ENCODE peak calls at places on chromosomes 16 and 17, in eight cellular contexts. O, F, Z, R, E, A, S and D are unnamed samples.
A peak's percentile ranks its signal among the peaks of the same experiment; 100 is the strongest.

GRCh38 chr17:18960241-18960665 is 8.3 kb downstream of the SLC5A10 start:
- DNase-seq in S (no peak), Z (no peak), A (no peak), E (no peak), F (no peak), O (no peak), R (no peak), D (no peak)

GRCh38 chr16:48300391-48300856 is 53.1 kb upstream of the ABCC11 start:
- DNase-seq in Z (no peak), R (peak; percentile 49), S (no peak), E (no peak), A (no peak), F (peak; percentile 12), O (no peak), D (peak; percentile 60)

GRCh38 chr16:58413359-58413758 is 21.1 kb downstream of the GINS3 start:
- DNase-seq in R (no peak), S (no peak), O (no peak), A (no peak), F (no peak), E (no peak), Z (no peak), D (no peak)

GRCh38 chr17:54944796-54945195 is 23.7 kb downstream of the COX11 start:
- DNase-seq in O (no peak), S (no peak), A (no peak), E (no peak), F (no peak), R (no peak), Z (no peak), D (no peak)

GRCh38 chr17:21375757-21376584 is at the start of gene KCNJ12:
- DNase-seq in F (peak; percentile 43), S (no peak), E (no peak), A (no peak), R (no peak), Z (no peak), O (no peak), D (no peak)

GRCh38 chr17:43405861-43406260 is 7.1 kb downstream of the ARL4D start:
- DNase-seq in E (no peak), S (no peak), O (no peak), R (no peak), A (no peak), F (no peak), Z (no peak), D (no peak)

GRCh38 chr17:67442787-67443624 is 65.9 kb downstream of the PITPNC1 start:
- DNase-seq in O (no peak), R (no peak), F (no peak), S (no peak), A (peak; percentile 33), E (no peak), Z (no peak), D (no peak)

GRCh38 chr16:75965504-75966374 is 239.4 kb upstream of the CPHXL start:
- DNase-seq in E (no peak), O (no peak), Z (no peak), R (no peak), S (no peak), A (no peak), F (peak; percentile 6), D (no peak)

GRCh38 chr16:80599466-80599865 is 58.7 kb downstream of the DYNLRB2 start:
- DNase-seq in R (no peak), Z (no peak), F (no peak), O (no peak), E (no peak), A (no peak), S (no peak), D (peak; percentile 8)

GRCh38 chr17:50905460-50905803 is 39.3 kb upstream of the TOB1 start:
- DNase-seq in F (no peak), R (no peak), Z (no peak), A (peak; percentile 84), E (no peak), S (no peak), O (no peak), D (no peak)

GRCh38 chr16:50259334-50260205 is 6.8 kb upstream of the ADCY7 start:
- DNase-seq in S (peak; percentile 38), A (peak; percentile 63), F (no peak), Z (peak; percentile 82), O (no peak), E (peak; percentile 72), R (peak; percentile 48), D (no peak)

GRCh38 chr17:3845361-3845753 is 689 bp downstream of the NCBP3 start:
- DNase-seq in E (no peak), A (no peak), Z (no peak), O (no peak), S (no peak), F (no peak), R (no peak), D (no peak)

GRCh38 chr17:6853764-6854442 is 22.4 kb upstream of the TEKT1 start:
- DNase-seq in F (peak; percentile 73), E (no peak), A (no peak), R (no peak), Z (no peak), O (no peak), S (no peak), D (no peak)

GRCh38 chr17:80652751-80653330 is 108.2 kb downstream of the RPTOR start:
- DNase-seq in E (no peak), A (no peak), F (no peak), Z (no peak), O (no peak), S (no peak), R (no peak), D (no peak)

GRCh38 chr17:80656590-80656989 is 112.0 kb downstream of the RPTOR start:
- DNase-seq in R (no peak), F (no peak), S (no peak), Z (no peak), A (no peak), O (no peak), E (no peak), D (no peak)

GRCh38 chr17:80655588-80655987 is 111.0 kb downstream of the RPTOR start:
- DNase-seq in O (no peak), E (no peak), A (no peak), F (no peak), Z (no peak), S (no peak), R (no peak), D (no peak)

GRCh38 chr17:80650751-80651173 is 106.1 kb downstream of the RPTOR start:
- DNase-seq in O (no peak), Z (no peak), A (peak; percentile 84), S (no peak), E (no peak), R (no peak), F (no peak), D (no peak)

DNA sequence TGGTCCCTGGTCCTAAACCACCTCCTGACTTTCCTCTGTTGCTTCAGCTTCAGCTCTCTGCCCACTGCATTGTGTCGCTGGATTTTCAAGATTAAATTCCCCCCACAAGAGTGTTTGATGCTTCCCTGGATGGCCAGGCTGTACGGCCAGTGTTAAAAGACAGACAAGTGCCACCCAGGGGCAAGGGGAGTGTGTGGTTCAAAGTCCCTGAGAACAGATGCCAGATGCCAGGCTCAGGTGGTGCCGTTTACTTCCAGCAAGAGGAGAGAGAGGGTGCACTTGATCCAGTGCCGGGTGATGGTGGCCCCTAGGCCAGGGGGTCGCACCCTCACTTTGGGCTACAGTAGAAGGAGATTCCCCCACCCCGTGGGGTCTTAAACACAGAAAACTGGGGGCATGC is 109.2 kb downstream of the RPTOR start:
- DNase-seq in F (no peak), R (no peak), Z (no peak), A (no peak), S (no peak), E (no peak), O (no peak), D (no peak)
- H3K9me3 ChIP-seq in F (peaks cover 37% of the 10 kb centered on the region), R (no peaks in the 10 kb centered on the region), Z (no peaks in the 10 kb centered on the region), A (peaks cover 5% of the 10 kb centered on the region), S (peaks cover 4% of the 10 kb centered on the region), E (peaks cover 22% of the 10 kb centered on the region), O (no peaks in the 10 kb centered on the region), D (peaks cover 19% of the 10 kb centered on the region)

GRCh38 chr17:62643496-62643895 is 16.0 kb downstream of the MRC2 start:
- DNase-seq in S (no peak), Z (no peak), O (no peak), A (no peak), F (no peak), R (no peak), E (no peak), D (no peak)

GRCh38 chr17:62631936-62632924 is 4.8 kb downstream of the MRC2 start:
- DNase-seq in Z (no peak), E (no peak), R (no peak), A (no peak), S (no peak), O (no peak), F (no peak), D (no peak)

GRCh38 chr17:62641101-62641500 is 13.6 kb downstream of the MRC2 start:
- DNase-seq in A (no peak), F (no peak), E (no peak), Z (no peak), S (no peak), R (no peak), O (no peak), D (no peak)

DNA sequence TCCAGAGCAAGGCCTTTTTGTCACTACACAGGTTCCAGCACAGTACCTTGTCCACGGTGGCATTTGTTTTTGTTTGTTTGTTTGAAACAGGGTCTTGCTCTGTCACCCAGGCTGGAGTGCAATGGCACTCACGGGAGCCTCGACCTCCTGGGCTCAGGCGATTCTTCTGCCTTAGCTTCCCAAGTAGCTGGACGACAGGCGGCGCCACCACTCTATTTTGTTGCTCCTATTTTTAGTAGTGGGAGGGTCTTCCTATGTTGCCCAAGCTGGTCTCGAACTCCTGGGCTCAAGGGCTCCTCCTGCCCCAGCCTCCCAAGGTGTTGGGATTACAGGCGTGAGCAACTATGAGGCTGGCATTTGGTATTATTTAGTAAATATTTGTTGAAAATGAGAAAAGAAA is 10.3 kb downstream of the MRC2 start:
- DNase-seq in E (no peak), S (no peak), F (no peak), O (no peak), R (no peak), A (peak; percentile 54), Z (no peak), D (no peak)
- TF ChIP-seq CTCF in E (no peak), S (no peak), F (no peak), O (no peak), R (no peak), A (peak; percentile 36), Z (no peak), D (no peak)

GRCh38 chr17:61701978-61702377 is 111.0 kb upstream of the NACA2 start:
- DNase-seq in A (no peak), F (no peak), S (no peak), O (no peak), E (no peak), R (no peak), Z (no peak), D (no peak)
- H3K9me3 ChIP-seq in A (peaks cover 16% of the 10 kb centered on the region), F (peaks cover 41% of the 10 kb centered on the region), S (peaks cover 33% of the 10 kb centered on the region), O (peaks cover 7% of the 10 kb centered on the region), E (peaks cover 68% of the 10 kb centered on the region), R (no peaks in the 10 kb centered on the region), Z (peaks cover 7% of the 10 kb centered on the region), D (peaks cover 3% of the 10 kb centered on the region)

DNA sequence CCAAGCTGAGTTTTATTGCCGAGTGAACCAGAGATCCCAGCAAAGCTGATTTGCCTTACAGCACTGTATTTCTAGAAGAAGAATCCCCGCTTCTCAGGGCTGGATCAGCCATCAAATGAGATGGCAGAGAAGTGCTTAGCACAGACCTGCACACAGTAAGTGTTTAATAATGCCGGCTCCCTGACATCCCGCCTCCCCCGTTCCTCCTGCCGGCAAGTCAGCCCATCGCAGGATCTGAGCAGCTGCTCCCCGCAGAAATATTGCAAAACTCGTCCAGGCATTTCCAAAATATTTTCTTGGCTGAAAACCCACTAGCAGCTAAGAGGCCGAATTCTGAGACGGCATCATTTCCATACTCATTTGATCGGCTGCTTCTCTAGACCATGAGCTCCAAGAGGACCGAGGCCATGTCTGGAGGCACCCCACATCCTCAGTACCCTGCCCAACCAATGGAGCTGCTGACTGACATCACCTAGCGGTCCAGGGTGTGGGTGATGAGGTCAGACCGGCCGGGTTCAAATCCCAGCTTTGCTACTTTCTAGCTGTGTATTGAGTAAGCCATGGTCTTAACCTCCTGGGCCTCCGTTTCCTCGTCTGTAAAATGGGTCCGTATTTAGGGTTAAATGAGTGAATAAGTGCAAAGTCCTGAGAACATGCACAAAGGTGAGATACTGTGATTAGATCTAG is 251.5 kb downstream of the KATNIP start:
- DNase-seq in S (no peak), E (no peak), O (no peak), R (no peak), Z (no peak), F (no peak), A (no peak), D (no peak)
- TF ChIP-seq CTCF in S (no peak), E (no peak), O (no peak), R (no peak), Z (no peak), F (no peak), A (no peak), D (no peak)